ENCODE peak calls at places on chromosome 1, in five cellular contexts. Z, R, O, H and D are unnamed samples.

GRCh38 chr1:151281969-151282882 is at the start of gene ZNF687:
- DNase-seq in H (peak), O (peak), Z (peak), R (peak), D (peak)

GRCh38 chr1:7680791-7681165 is 90.3 kb upstream of the VAMP3 start:
- DNase-seq in Z (no peak), O (no peak), H (no peak), R (no peak), D (no peak)

GRCh38 chr1:221913351-221913750 is 171.5 kb upstream of the DUSP10 start:
- DNase-seq in H (no peak), O (no peak), Z (no peak), R (no peak), D (peak)

GRCh38 chr1:212566522-212567479 is 41.8 kb upstream of the ATF3 start:
- DNase-seq in H (peak), Z (peak), R (peak), O (peak), D (peak)

GRCh38 chr1:3023994-3024393 is 2.7 kb downstream of the ACTRT2 start:
- DNase-seq in H (no peak), Z (no peak), O (no peak), R (no peak), D (no peak)

GRCh38 chr1:158249646-158250045 is 4.6 kb upstream of the CD1A start:
- DNase-seq in Z (no peak), O (no peak), H (no peak), R (no peak), D (no peak)

GRCh38 chr1:1425753-1426495 is 4.8 kb upstream of the ANKRD65 start:
- DNase-seq in H (no peak), Z (no peak), O (no peak), R (no peak), D (no peak)

GRCh38 chr1:40014812-40015594 is 25.5 kb upstream of the CAP1 start:
- DNase-seq in H (peak), Z (peak), R (peak), O (peak), D (peak)

GRCh38 chr1:69791311-69791710 is 223.6 kb downstream of the LRRC7 start:
- DNase-seq in Z (no peak), O (peak), R (no peak), H (no peak), D (no peak)

GRCh38 chr1:154418062-154418897 is 13.1 kb downstream of the IL6R start:
- DNase-seq in H (peak), O (no peak), R (no peak), Z (peak), D (peak)

GRCh38 chr1:227318003-227318851 is at the start of gene CDC42BPA:
- DNase-seq in Z (peak), R (no peak), O (peak), H (peak), D (peak)

GRCh38 chr1:221759436-221759835 is 17.5 kb upstream of the DUSP10 start:
- DNase-seq in R (no peak), O (peak), H (no peak), Z (no peak), D (peak)

GRCh38 chr1:21869620-21870121 is 57.6 kb downstream of the LDLRAD2 start:
- DNase-seq in H (peak), R (peak), O (peak), Z (peak), D (peak)

GRCh38 chr1:20485527-20486456 is at the start of gene CAMK2N1:
- DNase-seq in O (peak), R (no peak), Z (peak), H (peak), D (peak)

GRCh38 chr1:19735419-19736127 is 64.1 kb downstream of the TMCO4 start:
- DNase-seq in R (peak), O (peak), Z (peak), H (peak), D (no peak)